ENCODE peak calls at places on chromosomes 1 and 21, in six cellular contexts. One of them, this sample, is unnamed.

GRCh38 chr1:207828046-207828445 is 76.2 kb downstream of the CD46 start:
- DNase-seq in endodermal cell: no peak
- DNase-seq in fibroblast of mammary gland: no peak
- DNase-seq in neural progenitor cell: no peak
- DNase-seq in psoas muscle: no peak
- DNase-seq in breast epithelium: no peak
- DNase-seq in this sample: no peak

GRCh38 chr1:32239790-32240139 is 7.3 kb upstream of the FAM167B start:
- DNase-seq in endodermal cell: no peak
- DNase-seq in psoas muscle: no peak
- DNase-seq in breast epithelium: no peak
- DNase-seq in fibroblast of mammary gland: no peak
- DNase-seq in neural progenitor cell: no peak
- DNase-seq in this sample: no peak

GRCh38 chr1:25649505-25650218 is 33.1 kb downstream of the MAN1C1 start:
- DNase-seq in endodermal cell: no peak
- DNase-seq in fibroblast of mammary gland: no peak
- DNase-seq in neural progenitor cell: no peak
- DNase-seq in breast epithelium: peak
- DNase-seq in psoas muscle: no peak
- DNase-seq in this sample: no peak

GRCh38 chr1:240287722-240288121 is 196.0 kb downstream of the FMN2 start:
- DNase-seq in fibroblast of mammary gland: no peak
- DNase-seq in psoas muscle: no peak
- DNase-seq in endodermal cell: no peak
- DNase-seq in breast epithelium: no peak
- DNase-seq in neural progenitor cell: no peak
- DNase-seq in this sample: no peak

GRCh38 chr1:19654386-19654785 is 10.3 kb downstream of the NBL1 start:
- DNase-seq in psoas muscle: no peak
- DNase-seq in breast epithelium: no peak
- DNase-seq in neural progenitor cell: no peak
- DNase-seq in fibroblast of mammary gland: peak
- DNase-seq in endodermal cell: no peak
- DNase-seq in this sample: no peak

GRCh38 chr21:16522512-16522911 is 792.7 kb downstream of the USP25 start:
- DNase-seq in fibroblast of mammary gland: peak
- DNase-seq in psoas muscle: no peak
- DNase-seq in endodermal cell: no peak
- DNase-seq in breast epithelium: no peak
- DNase-seq in neural progenitor cell: no peak
- DNase-seq in this sample: no peak

GRCh38 chr1:236018885-236019453 is 45.9 kb downstream of the NID1 start:
- DNase-seq in endodermal cell: no peak
- DNase-seq in breast epithelium: peak
- DNase-seq in fibroblast of mammary gland: peak
- DNase-seq in neural progenitor cell: no peak
- DNase-seq in psoas muscle: peak
- DNase-seq in this sample: no peak

GRCh38 chr1:176720835-176721234 is 257.9 kb downstream of the PAPPA2 start:
- DNase-seq in breast epithelium: no peak
- DNase-seq in endodermal cell: no peak
- DNase-seq in fibroblast of mammary gland: peak
- DNase-seq in neural progenitor cell: no peak
- DNase-seq in psoas muscle: no peak
- DNase-seq in this sample: no peak

GRCh38 chr1:226125097-226125630 is 61.4 kb downstream of the ACBD3 start:
- DNase-seq in fibroblast of mammary gland: peak
- DNase-seq in breast epithelium: peak
- DNase-seq in endodermal cell: peak
- DNase-seq in psoas muscle: peak
- DNase-seq in neural progenitor cell: peak
- DNase-seq in this sample: peak

DNA sequence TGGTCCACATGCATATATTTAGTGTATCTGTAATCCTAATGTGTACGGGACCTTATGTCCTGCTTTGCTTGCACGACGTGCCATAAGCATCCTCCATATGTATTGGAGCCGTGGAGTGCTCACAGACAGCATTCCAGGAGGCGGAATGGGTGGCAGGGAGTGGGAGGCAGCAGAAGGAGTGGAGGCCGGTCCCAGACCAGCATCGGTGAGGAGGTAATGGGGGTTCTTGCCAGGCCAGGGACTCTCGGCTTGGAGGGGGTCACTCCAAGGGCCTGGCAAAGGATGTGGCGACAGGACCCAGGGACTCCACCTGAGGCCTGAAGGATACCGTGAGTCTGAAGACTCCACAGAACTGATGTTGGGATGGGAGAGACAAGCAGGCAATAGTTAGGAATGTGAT is 185.0 kb downstream of the CAMTA1 start:
- DNase-seq in fibroblast of mammary gland: no peak
- DNase-seq in endodermal cell: no peak
- DNase-seq in neural progenitor cell: no peak
- DNase-seq in breast epithelium: no peak
- DNase-seq in psoas muscle: no peak
- DNase-seq in this sample: no peak
- TF ChIP-seq CTCF in fibroblast of mammary gland: no peak
- TF ChIP-seq CTCF in endodermal cell: no peak
- TF ChIP-seq CTCF in neural progenitor cell: no peak
- TF ChIP-seq CTCF in breast epithelium: no peak
- TF ChIP-seq CTCF in psoas muscle: no peak
- TF ChIP-seq CTCF in this sample: no peak

GRCh38 chr1:230333590-230334446 is 92.3 kb downstream of the PGBD5 start:
- DNase-seq in endodermal cell: no peak
- DNase-seq in fibroblast of mammary gland: no peak
- DNase-seq in psoas muscle: no peak
- DNase-seq in neural progenitor cell: no peak
- DNase-seq in breast epithelium: no peak
- DNase-seq in this sample: no peak
- TF ChIP-seq CTCF in endodermal cell: no peak
- TF ChIP-seq CTCF in fibroblast of mammary gland: no peak
- TF ChIP-seq CTCF in psoas muscle: no peak
- TF ChIP-seq CTCF in neural progenitor cell: no peak
- TF ChIP-seq CTCF in breast epithelium: no peak
- TF ChIP-seq CTCF in this sample: no peak

GRCh38 chr1:67648582-67649326 is 36.2 kb upstream of the GADD45A start:
- DNase-seq in psoas muscle: no peak
- DNase-seq in endodermal cell: peak
- DNase-seq in breast epithelium: no peak
- DNase-seq in neural progenitor cell: no peak
- DNase-seq in fibroblast of mammary gland: no peak
- DNase-seq in this sample: no peak
- TF ChIP-seq CTCF in psoas muscle: no peak
- TF ChIP-seq CTCF in endodermal cell: peak
- TF ChIP-seq CTCF in breast epithelium: no peak
- TF ChIP-seq CTCF in neural progenitor cell: peak
- TF ChIP-seq CTCF in fibroblast of mammary gland: no peak
- TF ChIP-seq CTCF in this sample: no peak

GRCh38 chr1:231930257-231930947 is 303.8 kb downstream of the DISC1 start:
- DNase-seq in psoas muscle: no peak
- DNase-seq in endodermal cell: no peak
- DNase-seq in breast epithelium: no peak
- DNase-seq in neural progenitor cell: no peak
- DNase-seq in fibroblast of mammary gland: no peak
- DNase-seq in this sample: no peak

GRCh38 chr1:231931146-231931545 is 304.6 kb downstream of the DISC1 start:
- DNase-seq in breast epithelium: no peak
- DNase-seq in psoas muscle: no peak
- DNase-seq in neural progenitor cell: no peak
- DNase-seq in fibroblast of mammary gland: peak
- DNase-seq in endodermal cell: no peak
- DNase-seq in this sample: no peak

GRCh38 chr1:231929311-231929710 is 302.7 kb downstream of the DISC1 start:
- DNase-seq in endodermal cell: peak
- DNase-seq in neural progenitor cell: peak
- DNase-seq in psoas muscle: no peak
- DNase-seq in breast epithelium: no peak
- DNase-seq in fibroblast of mammary gland: peak
- DNase-seq in this sample: no peak

GRCh38 chr1:231933711-231934626 is 307.4 kb downstream of the DISC1 start:
- DNase-seq in endodermal cell: no peak
- DNase-seq in psoas muscle: no peak
- DNase-seq in neural progenitor cell: no peak
- DNase-seq in fibroblast of mammary gland: no peak
- DNase-seq in breast epithelium: no peak
- DNase-seq in this sample: no peak

DNA sequence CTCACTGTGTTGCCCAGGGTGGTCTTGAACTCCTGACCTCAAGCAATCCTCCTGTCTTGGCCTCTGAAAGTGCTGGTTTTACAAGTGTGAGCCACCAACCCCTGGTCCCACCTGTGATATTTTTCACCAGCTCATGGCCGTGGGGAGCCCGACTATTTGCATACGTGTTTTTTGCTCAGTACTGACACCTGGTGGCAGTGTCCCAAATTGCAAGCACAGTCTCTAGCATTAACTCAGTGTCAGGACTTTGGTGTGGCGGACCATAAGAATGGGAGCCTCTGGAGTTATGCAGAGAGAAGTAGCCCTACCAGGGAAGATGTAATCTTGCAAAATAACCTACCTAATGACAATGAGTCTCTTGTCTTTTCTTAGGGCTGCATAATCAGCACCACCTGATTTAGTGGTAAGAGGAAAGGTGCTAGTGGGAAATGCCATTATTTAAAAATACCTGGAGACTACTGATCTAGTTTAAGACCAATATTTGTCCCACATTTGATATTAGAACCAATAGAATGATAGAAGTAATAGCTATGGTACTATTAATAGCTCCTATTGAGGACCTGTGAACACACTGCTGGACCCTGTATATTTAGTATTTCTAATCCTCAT is 305.4 kb downstream of the DISC1 start:
- DNase-seq in fibroblast of mammary gland: peak
- DNase-seq in breast epithelium: no peak
- DNase-seq in psoas muscle: no peak
- DNase-seq in endodermal cell: peak
- DNase-seq in neural progenitor cell: no peak
- DNase-seq in this sample: peak
- TF ChIP-seq CTCF in fibroblast of mammary gland: peak
- TF ChIP-seq CTCF in breast epithelium: no peak
- TF ChIP-seq CTCF in psoas muscle: peak
- TF ChIP-seq CTCF in endodermal cell: peak
- TF ChIP-seq CTCF in neural progenitor cell: peak
- TF ChIP-seq CTCF in this sample: peak

This sample was measured in GM13977.